ENCODE peak calls at places on chromosome 19, in five cellular contexts. Z is GM23248, Q is Peyer's patch, A is HTR-8/SVneo, O is spleen. D is an unnamed sample.

GRCh38 chr19:58305932-58306323 is 751 bp downstream of the ERVK3-1 start:
- DNase-seq in Z (peak), Q (peak), A (no peak), O (no peak), D (no peak)

GRCh38 chr19:17447704-17448189 is 721 bp downstream of the TMEM221 start:
- DNase-seq in Z (no peak), Q (no peak), A (no peak), O (no peak), D (no peak)

GRCh38 chr19:55319786-55320185 is 5.4 kb downstream of the TMEM150B start:
- DNase-seq in Z (peak), Q (no peak), A (no peak), O (no peak), D (peak)

GRCh38 chr19:19342086-19343015 is 21.7 kb downstream of the MAU2 start:
- DNase-seq in Z (peak), Q (peak), A (peak), O (no peak), D (peak)

GRCh38 chr19:13920940-13921744 is 15.1 kb downstream of the CC2D1A start:
- DNase-seq in Z (peak), Q (no peak), A (no peak), O (no peak), D (no peak)

GRCh38 chr19:1098177-1099051 is 3.2 kb upstream of the POLR2E start:
- DNase-seq in Z (peak), Q (no peak), A (no peak), O (peak), D (no peak)

GRCh38 chr19:54077334-54077733 is 3.8 kb downstream of the TARM1 start:
- DNase-seq in Z (no peak), Q (no peak), A (no peak), O (no peak), D (no peak)

GRCh38 chr19:49364083-49364687 is 508 bp downstream of the DKKL1 start:
- DNase-seq in Z (no peak), Q (no peak), A (no peak), O (no peak), D (peak)

GRCh38 chr19:54523403-54523802 is 20.8 kb downstream of the LAIR2 start:
- DNase-seq in Z (peak), Q (no peak), A (peak), O (no peak), D (no peak)

GRCh38 chr19:43751466-43752220 is 3.1 kb downstream of the SMG9 start:
- DNase-seq in Z (peak), Q (no peak), A (no peak), O (no peak), D (no peak)

GRCh38 chr19:49145485-49146407 is 9.4 kb downstream of the HRC start:
- DNase-seq in Z (peak), Q (peak), A (peak), O (peak), D (peak)

GRCh38 chr19:32345261-32346207 is at the start of gene ZNF507:
- DNase-seq in Z (peak), Q (peak), A (peak), O (peak), D (peak)

GRCh38 chr19:18109731-18110671 is 12.4 kb downstream of the MAST3 start:
- DNase-seq in Z (peak), Q (peak), A (peak), O (peak), D (peak)

GRCh38 chr19:52670046-52670445 is 31.9 kb upstream of the ZNF83 start:
- DNase-seq in Z (no peak), Q (no peak), A (no peak), O (no peak), D (no peak)

GRCh38 chr19:23391239-23391638 is 4.0 kb downstream of the ZNF91 start:
- DNase-seq in Z (no peak), Q (no peak), A (no peak), O (no peak), D (no peak)

GRCh38 chr19:14979136-14979497 is 547 bp downstream of the SLC1A6 start:
- DNase-seq in Z (no peak), Q (no peak), A (no peak), O (no peak), D (no peak)

GRCh38 chr19:1913781-1914577 is 8.8 kb downstream of the ADAT3 start:
- DNase-seq in Z (no peak), Q (no peak), A (no peak), O (no peak), D (no peak)

GRCh38 chr19:38020331-38020730 is 113.3 kb downstream of the SIPA1L3 start:
- DNase-seq in Z (no peak), Q (no peak), A (no peak), O (peak), D (no peak)

GRCh38 chr19:6717441-6717971 is 2.9 kb downstream of the C3 start:
- DNase-seq in Z (no peak), Q (no peak), A (no peak), O (no peak), D (no peak)

GRCh38 chr19:1172353-1173159 is 1.5 kb downstream of the SBNO2 start:
- DNase-seq in Z (peak), Q (peak), A (no peak), O (peak), D (peak)

GRCh38 chr19:10339380-10339960 is at the start of gene ICAM3:
- DNase-seq in Z (no peak), Q (peak), A (no peak), O (peak), D (no peak)

GRCh38 chr19:14632286-14632685 is 42.4 kb downstream of the ADGRE3 start:
- DNase-seq in Z (peak), Q (no peak), A (peak), O (no peak), D (no peak)

D was measured in right cardiac atrium.